ENCODE peak calls at places on chromosome 13, in five cellular contexts. One of them, this sample, is unnamed.

GRCh38 chr13:23087884-23088283 is 92.9 kb upstream of the SGCG start:
- DNase-seq in tibial nerve: no peak
- DNase-seq in AG09319: no peak
- DNase-seq in omental fat pad: no peak
- DNase-seq in glutamatergic neuron: peak; percentile 48
- DNase-seq in this sample: peak; percentile 9

GRCh38 chr13:111406636-111407035 is 86.2 kb downstream of the TEX29 start:
- DNase-seq in tibial nerve: no peak
- DNase-seq in AG09319: no peak
- DNase-seq in omental fat pad: no peak
- DNase-seq in glutamatergic neuron: no peak
- DNase-seq in this sample: no peak

GRCh38 chr13:32901994-32902780 is 114.0 kb upstream of the KL start:
- DNase-seq in tibial nerve: no peak
- DNase-seq in AG09319: no peak
- DNase-seq in omental fat pad: no peak
- DNase-seq in glutamatergic neuron: no peak
- DNase-seq in this sample: no peak

GRCh38 chr13:41019027-41019487 is at the start of gene ELF1:
- DNase-seq in tibial nerve: no peak
- DNase-seq in AG09319: no peak
- DNase-seq in omental fat pad: no peak
- DNase-seq in glutamatergic neuron: no peak
- DNase-seq in this sample: no peak

GRCh38 chr13:106587787-106588186 is 19.9 kb upstream of the ARGLU1 start:
- DNase-seq in tibial nerve: no peak
- DNase-seq in AG09319: no peak
- DNase-seq in omental fat pad: no peak
- DNase-seq in glutamatergic neuron: no peak
- DNase-seq in this sample: no peak

GRCh38 chr13:26074706-26075105 is 22.9 kb upstream of the SHISA2 start:
- DNase-seq in tibial nerve: no peak
- DNase-seq in AG09319: peak; percentile 15
- DNase-seq in omental fat pad: no peak
- DNase-seq in glutamatergic neuron: no peak
- DNase-seq in this sample: no peak

GRCh38 chr13:40503966-40504591 is 162.4 kb downstream of the FOXO1 start:
- DNase-seq in tibial nerve: no peak
- DNase-seq in AG09319: no peak
- DNase-seq in omental fat pad: no peak
- DNase-seq in glutamatergic neuron: no peak
- DNase-seq in this sample: no peak

GRCh38 chr13:43787998-43788397 is 1.2 kb upstream of the ENOX1 start:
- DNase-seq in tibial nerve: no peak
- DNase-seq in AG09319: no peak
- DNase-seq in omental fat pad: no peak
- DNase-seq in glutamatergic neuron: peak; percentile 30
- DNase-seq in this sample: peak; percentile 40

GRCh38 chr13:100835695-100836094 is 161.1 kb upstream of the TMTC4 start:
- DNase-seq in tibial nerve: no peak
- DNase-seq in AG09319: no peak
- DNase-seq in omental fat pad: no peak
- DNase-seq in glutamatergic neuron: no peak
- DNase-seq in this sample: no peak

GRCh38 chr13:50518791-50519201 is 324.7 kb downstream of the DLEU7 start:
- DNase-seq in tibial nerve: no peak
- DNase-seq in AG09319: no peak
- DNase-seq in omental fat pad: no peak
- DNase-seq in glutamatergic neuron: no peak
- DNase-seq in this sample: no peak

GRCh38 chr13:35343417-35343816 is 133.1 kb downstream of the MAB21L1 start:
- DNase-seq in tibial nerve: no peak
- DNase-seq in AG09319: no peak
- DNase-seq in omental fat pad: no peak
- DNase-seq in glutamatergic neuron: peak; percentile 21
- DNase-seq in this sample: peak; percentile 3

GRCh38 chr13:43797869-43798268 is 11.1 kb upstream of the ENOX1 start:
- DNase-seq in tibial nerve: no peak
- DNase-seq in AG09319: no peak
- DNase-seq in omental fat pad: no peak
- DNase-seq in glutamatergic neuron: no peak
- DNase-seq in this sample: no peak

GRCh38 chr13:26518433-26519084 is 38.9 kb upstream of the WASF3 start:
- DNase-seq in tibial nerve: no peak
- DNase-seq in AG09319: no peak
- DNase-seq in omental fat pad: no peak
- DNase-seq in glutamatergic neuron: no peak
- DNase-seq in this sample: no peak

GRCh38 chr13:88068316-88068715 is 397.1 kb downstream of the SLITRK5 start:
- DNase-seq in tibial nerve: no peak
- DNase-seq in AG09319: no peak
- DNase-seq in omental fat pad: no peak
- DNase-seq in glutamatergic neuron: no peak
- DNase-seq in this sample: no peak

GRCh38 chr13:73275163-73275562 is 216.4 kb downstream of the KLF5 start:
- DNase-seq in tibial nerve: no peak
- DNase-seq in AG09319: no peak
- DNase-seq in omental fat pad: no peak
- DNase-seq in glutamatergic neuron: no peak
- DNase-seq in this sample: no peak

GRCh38 chr13:40456397-40456958 is 210.0 kb downstream of the FOXO1 start:
- DNase-seq in tibial nerve: no peak
- DNase-seq in AG09319: no peak
- DNase-seq in omental fat pad: no peak
- DNase-seq in glutamatergic neuron: no peak
- DNase-seq in this sample: no peak

GRCh38 chr13:67146523-67147130 is 83.5 kb downstream of the PCDH9 start:
- DNase-seq in tibial nerve: no peak
- DNase-seq in AG09319: no peak
- DNase-seq in omental fat pad: no peak
- DNase-seq in glutamatergic neuron: no peak
- DNase-seq in this sample: no peak

GRCh38 chr13:23506821-23507210 is 63.4 kb upstream of the TNFRSF19 start:
- DNase-seq in tibial nerve: no peak
- DNase-seq in AG09319: no peak
- DNase-seq in omental fat pad: no peak
- DNase-seq in glutamatergic neuron: no peak
- DNase-seq in this sample: no peak

GRCh38 chr13:20390526-20391175 is 135.0 kb downstream of the CRYL1 start:
- DNase-seq in tibial nerve: no peak
- DNase-seq in AG09319: no peak
- DNase-seq in omental fat pad: no peak
- DNase-seq in glutamatergic neuron: no peak
- DNase-seq in this sample: no peak

GRCh38 chr13:99386911-99387788 is 80.0 kb upstream of the GPR183 start:
- DNase-seq in tibial nerve: no peak
- DNase-seq in AG09319: no peak
- DNase-seq in omental fat pad: peak; percentile 57
- DNase-seq in glutamatergic neuron: peak; percentile 45
- DNase-seq in this sample: peak; percentile 39

GRCh38 chr13:112065521-112065866 is 1.5 kb upstream of the SOX1 start:
- DNase-seq in tibial nerve: no peak
- DNase-seq in AG09319: no peak
- DNase-seq in omental fat pad: no peak
- DNase-seq in glutamatergic neuron: no peak
- DNase-seq in this sample: no peak

GRCh38 chr13:110132178-110132975 is 174.6 kb downstream of the COL4A1 start:
- DNase-seq in tibial nerve: no peak
- DNase-seq in AG09319: no peak
- DNase-seq in omental fat pad: no peak
- DNase-seq in glutamatergic neuron: peak; percentile 42
- DNase-seq in this sample: no peak

GRCh38 chr13:76677047-76677446 is 209.2 kb downstream of the KCTD12 start:
- DNase-seq in tibial nerve: peak; percentile 37
- DNase-seq in AG09319: no peak
- DNase-seq in omental fat pad: no peak
- DNase-seq in glutamatergic neuron: peak; percentile 33
- DNase-seq in this sample: no peak

GRCh38 chr13:41678320-41678719 is 221.0 kb downstream of the RGCC start:
- DNase-seq in tibial nerve: no peak
- DNase-seq in AG09319: no peak
- DNase-seq in omental fat pad: no peak
- DNase-seq in glutamatergic neuron: no peak
- DNase-seq in this sample: no peak

GRCh38 chr13:44516771-44517170 is 59.4 kb downstream of the TSC22D1 start:
- DNase-seq in tibial nerve: no peak
- DNase-seq in AG09319: no peak
- DNase-seq in omental fat pad: no peak
- DNase-seq in glutamatergic neuron: no peak
- DNase-seq in this sample: no peak

GRCh38 chr13:46077260-46077659 is 24.7 kb upstream of the ZC3H13 start:
- DNase-seq in tibial nerve: no peak
- DNase-seq in AG09319: no peak
- DNase-seq in omental fat pad: no peak
- DNase-seq in glutamatergic neuron: no peak
- DNase-seq in this sample: no peak

DNA sequence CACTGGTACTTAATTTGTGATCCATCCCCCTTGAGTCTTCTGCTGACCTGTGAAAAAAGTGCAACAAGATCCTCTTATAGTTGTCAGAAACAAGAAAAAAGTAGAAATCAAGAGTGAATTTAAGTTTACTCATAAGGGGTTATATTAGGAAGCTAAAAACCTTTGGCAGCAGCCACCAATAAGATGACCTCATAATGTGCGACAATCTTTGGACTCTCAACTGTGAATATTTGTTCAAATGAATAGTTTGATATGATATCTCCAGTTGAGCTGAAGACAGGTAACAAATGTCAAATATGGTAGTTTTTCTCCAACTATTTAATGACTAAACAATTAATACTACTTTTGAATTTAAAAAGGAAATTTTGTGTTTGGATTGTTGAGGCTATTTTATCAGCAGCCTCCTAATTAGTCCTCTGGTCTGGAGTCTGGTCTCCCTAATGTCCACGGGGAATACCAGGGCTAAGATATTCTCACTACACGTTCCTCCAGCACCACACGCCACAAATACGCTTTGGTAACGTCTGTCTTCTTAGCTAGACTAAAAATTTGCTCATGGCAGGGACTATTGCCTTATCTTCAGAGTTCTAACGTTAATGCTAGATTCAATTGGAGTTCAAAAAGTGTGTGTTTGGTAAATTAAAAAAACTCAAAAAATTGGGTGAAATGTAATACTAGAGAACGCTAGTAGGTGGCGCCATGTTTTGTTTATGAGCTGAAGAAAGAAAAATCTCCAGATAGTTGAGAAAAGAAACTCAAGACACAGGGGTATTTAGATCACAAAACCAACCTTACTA is 51.0 kb upstream of the PDX1 start:
- DNase-seq in tibial nerve: no peak
- DNase-seq in AG09319: no peak
- DNase-seq in omental fat pad: no peak
- DNase-seq in glutamatergic neuron: no peak
- DNase-seq in this sample: no peak
- TF ChIP-seq CTCF in tibial nerve: no peak
- TF ChIP-seq CTCF in AG09319: peak; percentile 54
- TF ChIP-seq CTCF in omental fat pad: no peak
- TF ChIP-seq CTCF in glutamatergic neuron: peak; percentile 68
- TF ChIP-seq CTCF in this sample: peak; percentile 72

DNA sequence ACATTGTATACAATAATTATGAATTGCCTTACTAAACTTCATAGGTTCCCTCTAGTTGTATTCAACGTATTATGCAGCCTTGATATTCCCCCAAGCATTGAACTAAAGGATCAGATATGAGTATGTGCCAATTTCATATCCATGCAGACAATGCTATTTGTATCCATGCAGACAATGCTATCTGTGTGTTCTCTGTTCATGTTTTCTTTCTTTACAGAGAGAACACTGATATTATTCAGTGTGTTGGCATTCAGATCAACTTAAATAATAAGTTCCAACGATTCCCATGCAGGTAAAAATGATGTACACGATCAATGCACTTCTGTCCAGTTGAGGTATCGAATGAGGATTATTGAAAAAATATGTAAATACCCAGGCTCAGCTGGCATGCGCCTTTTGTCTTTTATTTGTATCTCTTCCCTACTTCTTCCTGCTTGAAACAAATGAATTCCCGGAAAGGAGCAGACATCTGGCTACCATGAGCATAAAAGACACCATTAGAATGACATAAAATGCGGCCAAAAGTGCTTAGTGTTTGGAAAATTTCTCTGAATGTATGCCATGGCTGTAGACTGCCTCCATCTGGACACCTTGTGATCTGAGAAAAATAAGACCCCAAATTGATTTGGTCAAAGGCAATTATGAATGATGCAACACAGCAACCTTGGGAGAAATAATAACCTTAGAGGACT is 731.5 kb downstream of the SLITRK1 start:
- DNase-seq in tibial nerve: no peak
- DNase-seq in AG09319: no peak
- DNase-seq in omental fat pad: no peak
- DNase-seq in glutamatergic neuron: no peak
- DNase-seq in this sample: no peak
- TF ChIP-seq CTCF in tibial nerve: no peak
- TF ChIP-seq CTCF in AG09319: no peak
- TF ChIP-seq CTCF in omental fat pad: no peak
- TF ChIP-seq CTCF in glutamatergic neuron: no peak
- TF ChIP-seq CTCF in this sample: no peak

DNA sequence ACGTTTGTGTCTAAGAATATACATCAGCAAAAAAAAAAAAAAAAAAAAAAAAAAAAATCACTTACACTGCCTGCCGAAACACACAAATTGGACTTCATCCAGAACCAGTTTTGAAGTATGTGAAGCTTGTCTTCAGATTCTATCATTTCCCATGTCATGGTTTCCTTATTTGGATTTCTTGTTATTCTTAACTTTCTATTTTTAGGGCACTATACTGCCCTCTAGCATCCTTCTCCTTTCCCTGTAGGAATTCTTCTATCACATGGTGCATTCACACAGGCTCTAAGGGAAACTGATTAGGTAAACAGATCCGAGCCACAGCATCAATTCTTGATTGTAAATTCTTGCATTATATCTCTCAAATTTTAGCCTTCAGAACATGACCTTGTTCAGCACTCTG is 1507.5 kb downstream of the OLFM4 start:
- DNase-seq in tibial nerve: no peak
- DNase-seq in AG09319: no peak
- DNase-seq in omental fat pad: no peak
- DNase-seq in glutamatergic neuron: no peak
- DNase-seq in this sample: no peak
- TF ChIP-seq CTCF in tibial nerve: no peak
- TF ChIP-seq CTCF in AG09319: no peak
- TF ChIP-seq CTCF in omental fat pad: no peak
- TF ChIP-seq CTCF in glutamatergic neuron: peak; percentile 35
- TF ChIP-seq CTCF in this sample: peak; percentile 39

GRCh38 chr13:95745752-95746151 is 68.8 kb downstream of the DNAJC3 start:
- DNase-seq in tibial nerve: no peak
- DNase-seq in AG09319: no peak
- DNase-seq in omental fat pad: no peak
- DNase-seq in glutamatergic neuron: no peak
- DNase-seq in this sample: no peak
- TF ChIP-seq CTCF in tibial nerve: no peak
- TF ChIP-seq CTCF in AG09319: no peak
- TF ChIP-seq CTCF in omental fat pad: no peak
- TF ChIP-seq CTCF in glutamatergic neuron: no peak
- TF ChIP-seq CTCF in this sample: peak; percentile 36